ENCODE peak calls at places on chromosomes 11 and 22, in five cellular contexts. H, B, O, K and A are unnamed samples.

GRCh38 chr11:59180168-59180567 is 8.2 kb downstream of the DTX4 start:
- DNase-seq in B (no peak), H (no peak), O (no peak), K (no peak), A (no peak)

GRCh38 chr11:14974021-14974698 is 2.0 kb upstream of the CALCA start:
- DNase-seq in B (no peak), K (no peak), O (no peak), H (peak), A (no peak)

GRCh38 chr11:88972210-88972609 is 93.6 kb downstream of the GRM5 start:
- DNase-seq in H (no peak), B (no peak), O (no peak), K (no peak), A (no peak)

GRCh38 chr22:29266564-29267461 is 968 bp downstream of the RHBDD3 start:
- DNase-seq in K (no peak), B (no peak), H (no peak), O (no peak), A (peak)

GRCh38 chr22:27238935-27239510 is 562.5 kb downstream of the MN1 start:
- DNase-seq in K (peak), H (no peak), B (peak), O (peak), A (peak)

GRCh38 chr11:70225629-70226582 is 22.8 kb downstream of the FADD start:
- DNase-seq in O (no peak), H (no peak), B (peak), K (no peak), A (no peak)

GRCh38 chr11:45413156-45413833 is 127.2 kb upstream of the SYT13 start:
- DNase-seq in O (no peak), B (no peak), K (no peak), H (no peak), A (no peak)

GRCh38 chr11:67563354-67564114 is 20.1 kb upstream of the GSTP1 start:
- DNase-seq in O (no peak), K (peak), H (no peak), B (peak), A (peak)

GRCh38 chr11:111513240-111513605 is 1.0 kb upstream of the BTG4 start:
- DNase-seq in K (peak), B (no peak), H (no peak), O (no peak), A (no peak)